ENCODE peak calls at places on chromosomes 16 and 17, in ten cellular contexts. H is GM23248, D is OCI-LY7, U is MM.1S, X is DND-41, T is HCT116, L is K562, S is H9, P is IMR-90, I is astrocyte. Q is an unnamed sample.

GRCh38 chr16:76639685-76640289 is 362.6 kb downstream of the CNTNAP4 start:
- DNase-seq in X (peak; percentile 5), I (no peak), S (peak; percentile 71), T (no peak), L (no peak), P (peak; percentile 1), D (peak; percentile 12), H (peak; percentile 2), U (no peak), Q (peak; percentile 54)

GRCh38 chr17:42578282-42578869 is 847 bp upstream of the PSMC3IP start:
- DNase-seq in P (peak; percentile 70), S (peak; percentile 95), X (peak; percentile 90), D (peak; percentile 93), L (peak; percentile 85), I (peak; percentile 34), H (peak; percentile 82), T (peak; percentile 74), U (peak; percentile 99), Q (peak; percentile 72)

GRCh38 chr17:51372345-51373004 is 112.1 kb downstream of the UTP18 start:
- DNase-seq in L (peak; percentile 88), D (peak; percentile 94), X (peak; percentile 21), I (peak; percentile 14), T (peak; percentile 98), H (peak; percentile 68), S (peak; percentile 89), P (peak; percentile 73), U (peak; percentile 84), Q (no peak)

GRCh38 chr17:73031472-73031871 is 61.0 kb downstream of the SLC39A11 start:
- DNase-seq in T (no peak), L (no peak), H (no peak), U (no peak), S (no peak), D (no peak), X (no peak), I (no peak), P (no peak), Q (no peak)

GRCh38 chr16:19595043-19595767 is 39.7 kb downstream of the VPS35L start:
- DNase-seq in I (peak; percentile 93), P (peak; percentile 83), S (no peak), X (no peak), U (no peak), H (peak; percentile 91), L (no peak), D (no peak), T (no peak), Q (no peak)

GRCh38 chr17:40338058-40338457 is 26.5 kb downstream of the GJD3 start:
- DNase-seq in S (no peak), U (no peak), P (no peak), D (no peak), T (no peak), X (no peak), L (no peak), H (no peak), I (no peak), Q (no peak)

GRCh38 chr16:692356-693108 is 2.3 kb upstream of the WDR24 start:
- DNase-seq in H (no peak), T (no peak), U (no peak), P (no peak), D (no peak), S (no peak), I (no peak), X (no peak), L (no peak), Q (no peak)

GRCh38 chr17:80423536-80424225 is 8.7 kb downstream of the ENDOV start:
- DNase-seq in X (no peak), H (no peak), U (no peak), S (no peak), I (no peak), P (no peak), T (no peak), L (no peak), D (no peak), Q (peak; percentile 41)

GRCh38 chr17:78908426-78908825 is 5.4 kb upstream of the CEP295NL start:
- DNase-seq in L (no peak), S (no peak), P (no peak), D (no peak), U (no peak), X (no peak), I (no peak), T (no peak), H (no peak), Q (no peak)

GRCh38 chr16:59654455-59654854 is 920.3 kb upstream of the GOT2 start:
- DNase-seq in H (no peak), S (no peak), X (no peak), T (no peak), U (no peak), I (no peak), P (no peak), D (no peak), L (no peak), Q (no peak)

GRCh38 chr17:79675413-79675725 is 55.4 kb upstream of the ENPP7 start:
- DNase-seq in X (no peak), L (no peak), H (no peak), I (no peak), T (no peak), P (no peak), S (no peak), D (no peak), U (no peak), Q (no peak)

GRCh38 chr17:28350271-28350670 is 7.1 kb downstream of the POLDIP2 start:
- DNase-seq in I (no peak), D (no peak), P (no peak), H (no peak), X (no peak), U (no peak), S (no peak), T (no peak), L (no peak), Q (no peak)

GRCh38 chr16:89823087-89823823 is 5.0 kb upstream of the SPIRE2 start:
- DNase-seq in I (no peak), P (no peak), D (no peak), L (no peak), T (no peak), U (no peak), H (no peak), X (no peak), S (no peak), Q (no peak)

GRCh38 chr17:72233981-72234380 is 113.2 kb downstream of the SOX9 start:
- DNase-seq in U (no peak), S (no peak), X (no peak), I (no peak), P (no peak), H (no peak), T (no peak), D (no peak), L (no peak), Q (no peak)

DNA sequence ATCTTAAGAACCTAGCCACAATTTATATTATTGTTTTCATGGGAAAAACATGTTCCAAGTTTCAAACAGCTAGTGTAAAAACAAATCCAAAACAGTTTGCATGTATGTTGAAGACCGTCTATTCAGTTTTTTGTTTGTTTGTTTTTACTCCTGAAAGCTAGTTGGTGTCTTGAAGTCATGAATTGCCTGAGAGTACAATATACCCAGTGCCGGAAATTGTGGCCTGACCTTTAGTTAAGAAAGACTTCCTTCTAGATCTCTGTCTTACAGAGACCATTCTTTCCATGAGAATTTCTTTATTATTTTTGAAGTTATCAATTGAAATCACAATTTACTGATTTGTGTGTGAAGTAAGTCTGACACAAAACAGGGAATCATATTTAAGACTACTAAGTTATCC is 474.8 kb downstream of the KCNJ2 start:
- DNase-seq in H (no peak), D (no peak), P (no peak), U (no peak), T (no peak), X (no peak), S (no peak), I (no peak), L (no peak), Q (no peak)
- H2AFZ ChIP-seq in H (no peak overlapping the region), D (no peak overlapping the region), P (no peak overlapping the region), U (no peak overlapping the region), T (no peak overlapping the region), X (no peak overlapping the region), S (no peak overlapping the region), I (no peak overlapping the region), L (no peak overlapping the region), Q (no peak overlapping the region)

GRCh38 chr16:49050607-49051006 is 231.0 kb downstream of the CBLN1 start:
- DNase-seq in T (no peak), H (no peak), U (no peak), D (no peak), P (no peak), L (no peak), S (no peak), X (no peak), I (no peak), Q (no peak)
- H2AFZ ChIP-seq in T (no peak overlapping the region), H (no peak overlapping the region), U (no peak overlapping the region), D (no peak overlapping the region), P (no peak overlapping the region), L (no peak overlapping the region), S (no peak overlapping the region), X (no peak overlapping the region), I (no peak overlapping the region), Q (peak overlapping the region; percentile 54)

GRCh38 chr17:5254903-5255521 is 20.4 kb upstream of the SCIMP start:
- DNase-seq in S (no peak), X (no peak), T (no peak), P (no peak), H (no peak), D (peak; percentile 61), I (no peak), U (no peak), L (no peak), Q (no peak)
- H2AFZ ChIP-seq in S (peak overlapping the region; percentile 50), X (peak overlapping the region; percentile 45), T (no peak overlapping the region), P (peak overlapping the region; percentile 14), H (no peak overlapping the region), D (peak overlapping the region; percentile 82), I (no peak overlapping the region), U (peak overlapping the region; percentile 59), L (peak overlapping the region; percentile 32), Q (peak overlapping the region; percentile 72)

DNA sequence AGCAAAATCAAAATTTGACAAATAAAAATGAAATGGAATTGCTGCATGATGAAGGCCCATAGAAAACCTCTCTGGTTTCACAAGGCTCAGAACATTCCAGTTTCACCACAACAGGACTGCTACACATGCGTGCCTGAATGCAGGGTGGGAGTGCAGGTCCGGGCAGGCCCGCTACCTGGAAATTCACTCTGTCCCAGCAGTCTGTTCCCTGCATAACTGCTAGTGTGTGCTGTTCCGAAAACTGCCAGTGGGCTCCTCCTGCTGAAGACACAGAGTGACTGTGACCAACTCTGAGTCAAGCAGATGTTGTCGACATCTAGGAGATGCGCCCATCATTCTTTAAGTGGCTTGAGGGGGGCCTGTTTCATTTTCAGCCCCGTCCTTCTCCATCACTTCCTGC is 284.8 kb upstream of the MAF start:
- DNase-seq in X (no peak), D (no peak), L (no peak), U (no peak), S (no peak), T (no peak), H (no peak), I (no peak), P (no peak), Q (no peak)
- H2AFZ ChIP-seq in X (no peak overlapping the region), D (no peak overlapping the region), L (no peak overlapping the region), U (no peak overlapping the region), S (no peak overlapping the region), T (no peak overlapping the region), H (no peak overlapping the region), I (no peak overlapping the region), P (no peak overlapping the region), Q (peak overlapping the region; percentile 67)